ENCODE peak calls at places on chromosomes 12 and 14, in seven cellular contexts. H, O, N, T, K, A and B are unnamed samples.

GRCh38 chr14:57884175-57884574 is 18.3 kb upstream of the SLC35F4 start:
- DNase-seq in T (no peak), H (no peak), A (peak), K (no peak), N (no peak), O (no peak), B (no peak)

GRCh38 chr12:34607520-34608195 is 585.4 kb downstream of the ALG10 start:
- DNase-seq in T (no peak), A (no peak), K (no peak), O (no peak), H (no peak), N (no peak), B (no peak)

GRCh38 chr12:110171636-110172035 is 47.5 kb downstream of the IFT81 start:
- DNase-seq in O (no peak), T (no peak), K (no peak), H (no peak), N (no peak), A (no peak), B (no peak)

GRCh38 chr12:24488091-24488596 is 460.8 kb downstream of the BCAT1 start:
- DNase-seq in A (no peak), N (no peak), H (no peak), T (no peak), O (no peak), K (no peak), B (no peak)

GRCh38 chr12:47776471-47777143 is 3.6 kb downstream of the SLC48A1 start:
- DNase-seq in T (no peak), H (no peak), K (no peak), O (no peak), N (no peak), A (no peak), B (no peak)

GRCh38 chr12:1791104-1791927 is 29.0 kb upstream of the LRTM2 start:
- DNase-seq in H (peak), O (peak), N (no peak), K (peak), A (peak), T (peak), B (no peak)

GRCh38 chr12:70661762-70662161 is 24.5 kb upstream of the PTPRB start:
- DNase-seq in A (no peak), T (no peak), K (no peak), O (no peak), H (no peak), N (no peak), B (no peak)

GRCh38 chr12:80861636-80862378 is 75.9 kb downstream of the LIN7A start:
- DNase-seq in O (no peak), A (no peak), K (no peak), T (no peak), N (no peak), H (no peak), B (no peak)

GRCh38 chr12:88393017-88393767 is 187.1 kb downstream of the KITLG start:
- DNase-seq in A (no peak), T (peak), N (no peak), K (no peak), H (no peak), O (no peak), B (no peak)

GRCh38 chr12:1204581-1205121 is 213.6 kb downstream of the ERC1 start:
- DNase-seq in O (no peak), T (no peak), A (no peak), H (no peak), N (no peak), K (no peak), B (no peak)

GRCh38 chr12:75947171-75947723 is 84.3 kb downstream of the PHLDA1 start:
- DNase-seq in T (no peak), A (no peak), N (no peak), H (no peak), K (no peak), O (no peak), B (no peak)

GRCh38 chr14:102507891-102508312 is 1.7 kb downstream of the ANKRD9 start:
- DNase-seq in N (no peak), T (no peak), O (no peak), A (no peak), H (no peak), K (no peak), B (no peak)